ENCODE peak calls at places on chromosomes 11 and 22, in five cellular contexts. S is spleen, H is H1, D is breast epithelium, W is transverse colon. E is an unnamed sample.

GRCh38 chr11:120863359-120863758 is 160.5 kb upstream of the TBCEL start:
- DNase-seq in W (no peak), D (no peak), H (no peak), S (no peak), E (no peak)

GRCh38 chr22:42228480-42228879 is 42.0 kb downstream of the TCF20 start:
- DNase-seq in D (no peak), H (no peak), S (no peak), W (no peak), E (no peak)

GRCh38 chr11:110431212-110432073 is 1.7 kb downstream of the FDX1 start:
- DNase-seq in W (no peak), H (no peak), S (no peak), D (no peak), E (no peak)

GRCh38 chr11:4134844-4135243 is 40.2 kb downstream of the RRM1 start:
- DNase-seq in S (no peak), D (no peak), W (no peak), H (no peak), E (no peak)

GRCh38 chr22:27173530-27173929 is 516.1 kb downstream of the MIAT start:
- DNase-seq in H (no peak), W (no peak), D (no peak), S (no peak), E (no peak)

GRCh38 chr11:10725114-10725906 is 25.7 kb upstream of the CTR9 start:
- DNase-seq in D (no peak), S (no peak), H (no peak), W (no peak), E (peak)

GRCh38 chr11:65918211-65919150 is at the start of gene C11orf68:
- DNase-seq in H (no peak), W (no peak), S (no peak), D (no peak), E (no peak)

GRCh38 chr22:24244144-24244787 is 616 bp downstream of the GGT5 start:
- DNase-seq in H (no peak), D (no peak), W (no peak), S (peak), E (peak)

GRCh38 chr11:70415176-70415575 is 16.8 kb downstream of the CTTN start:
- DNase-seq in D (no peak), S (no peak), W (no peak), H (no peak), E (no peak)

GRCh38 chr22:37043828-37044538 is 7.6 kb upstream of the KCTD17 start:
- DNase-seq in W (peak), H (no peak), D (peak), S (peak), E (peak)

GRCh38 chr22:50695421-50696250 is 23.0 kb downstream of the SHANK3 start:
- DNase-seq in D (peak), H (no peak), W (no peak), S (peak), E (no peak)

GRCh38 chr11:30960387-30960992 is 374.3 kb upstream of the MPPED2 start:
- DNase-seq in D (no peak), H (no peak), W (no peak), S (no peak), E (no peak)

GRCh38 chr11:72430743-72431570 is 3.4 kb downstream of the CLPB start:
- DNase-seq in W (no peak), H (no peak), D (no peak), S (no peak), E (no peak)

GRCh38 chr11:126545057-126545555 is 189.6 kb downstream of the ST3GAL4 start:
- DNase-seq in S (peak), H (no peak), D (no peak), W (no peak), E (no peak)

GRCh38 chr22:49025791-49026475 is 801.7 kb downstream of the BRD1 start:
- DNase-seq in W (no peak), S (peak), D (no peak), H (no peak), E (no peak)

GRCh38 chr11:34643846-34644245 is 23.0 kb downstream of the EHF start:
- DNase-seq in D (no peak), H (no peak), W (no peak), S (no peak), E (no peak)

GRCh38 chr11:34640050-34640971 is 19.4 kb downstream of the EHF start:
- DNase-seq in D (peak), H (no peak), S (no peak), W (peak), E (no peak)

GRCh38 chr11:34639545-34639944 is 18.7 kb downstream of the EHF start:
- DNase-seq in H (no peak), S (no peak), D (no peak), W (peak), E (no peak)

GRCh38 chr11:34641981-34642380 is 21.1 kb downstream of the EHF start:
- DNase-seq in D (no peak), S (no peak), W (no peak), H (no peak), E (no peak)

GRCh38 chr11:34641456-34641855 is 20.6 kb downstream of the EHF start:
- DNase-seq in S (no peak), W (no peak), H (no peak), D (no peak), E (no peak)
- TF ChIP-seq POLR2AphosphoS5 in S (no peak), W (no peak), H (no peak), D (no peak), E (no peak)

GRCh38 chr11:96278039-96278897 is 64.7 kb downstream of the MAML2 start:
- DNase-seq in H (no peak), S (no peak), D (no peak), W (no peak), E (no peak)
- H3K27ac ChIP-seq in H (no peak), S (no peak), D (peak), W (peak), E (no peak)

GRCh38 chr11:44564653-44565007 is 833 bp upstream of the CD82 start:
- DNase-seq in D (peak), W (peak), S (peak), H (no peak), E (no peak)
- TF ChIP-seq POLR2AphosphoS5 in D (no peak), W (no peak), S (no peak), H (no peak), E (no peak)

GRCh38 chr11:12448131-12448939 is 71.0 kb downstream of the PARVA start:
- DNase-seq in S (no peak), W (no peak), H (no peak), D (no peak), E (no peak)
- H3K27ac ChIP-seq in S (no peak), W (no peak), H (no peak), D (no peak), E (no peak)

DNA sequence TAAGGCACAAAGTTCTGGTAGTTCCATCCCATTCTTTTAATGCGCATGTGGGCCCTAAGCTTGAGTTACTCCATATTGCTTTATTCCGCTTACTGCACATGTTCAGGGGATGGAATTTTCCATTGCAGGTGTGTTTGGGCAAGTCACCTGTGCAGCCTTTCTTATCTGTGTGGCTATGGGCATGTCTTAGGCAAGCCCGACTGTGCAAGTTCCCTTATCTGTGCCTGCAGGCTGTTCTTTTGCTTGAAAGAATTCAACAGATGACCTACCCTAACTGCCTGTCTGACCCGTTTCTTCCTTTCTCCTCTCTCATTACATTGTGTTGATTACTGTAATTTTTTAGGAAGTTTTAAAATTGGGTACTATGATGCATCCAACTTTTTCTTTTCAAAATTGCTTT is 363.6 kb downstream of the TTC28 start:
- DNase-seq in S (no peak), W (no peak), D (no peak), H (no peak), E (no peak)
- TF ChIP-seq POLR2AphosphoS5 in S (no peak), W (no peak), D (no peak), H (no peak), E (no peak)

DNA sequence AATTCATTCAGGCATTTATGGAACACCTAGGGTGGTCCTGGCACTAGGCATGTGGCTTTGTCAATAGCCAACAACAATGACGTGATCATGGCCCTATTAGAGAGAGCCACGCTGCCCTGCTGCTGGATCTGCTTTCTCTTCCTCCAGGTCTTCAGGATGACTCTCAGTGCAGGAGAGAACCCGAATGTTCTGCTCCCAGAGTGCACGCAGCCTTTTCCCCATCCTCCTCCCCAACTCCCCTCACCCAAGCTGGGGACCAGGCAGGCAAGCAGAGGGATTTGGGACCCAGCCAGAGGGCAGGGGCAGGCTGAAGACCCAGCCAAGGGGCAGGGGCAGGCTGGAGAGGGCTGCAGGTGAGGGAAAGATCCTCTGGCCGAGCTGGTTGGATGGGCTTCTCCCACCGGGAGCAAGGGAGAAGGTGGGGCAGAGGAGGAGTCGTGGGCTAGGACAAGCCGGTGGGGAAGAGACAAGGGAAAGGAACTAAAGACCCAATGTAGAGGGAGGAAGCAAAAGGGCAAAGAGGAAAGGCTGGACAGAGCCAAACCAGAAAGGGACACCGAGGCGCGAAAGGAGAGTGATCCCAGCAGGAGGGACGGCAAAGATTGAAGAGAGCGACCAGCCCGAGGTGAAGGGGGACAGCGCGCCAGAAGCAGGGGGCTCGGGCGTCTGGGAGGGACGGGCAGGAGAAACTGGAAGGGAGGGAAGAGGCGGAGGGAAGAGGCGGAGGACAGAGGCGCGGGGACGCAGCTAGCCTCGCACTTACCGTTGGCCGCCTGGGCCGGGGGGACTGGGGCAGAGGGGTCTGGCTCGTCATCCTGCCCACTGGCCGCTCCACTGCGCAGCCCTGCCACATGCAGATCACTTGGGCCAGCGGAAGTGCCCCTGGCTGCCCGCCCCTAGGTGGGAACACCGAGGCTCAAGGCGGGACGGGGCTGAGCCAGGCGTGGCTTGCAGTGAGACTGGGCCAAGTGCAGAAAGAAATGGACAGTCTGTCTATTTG is at the start of gene KCTD14:
- DNase-seq in D (peak), H (no peak), W (peak), S (no peak), E (no peak)
- H3K27ac ChIP-seq in D (peak), H (peak), W (peak), S (no peak), E (no peak)

DNA sequence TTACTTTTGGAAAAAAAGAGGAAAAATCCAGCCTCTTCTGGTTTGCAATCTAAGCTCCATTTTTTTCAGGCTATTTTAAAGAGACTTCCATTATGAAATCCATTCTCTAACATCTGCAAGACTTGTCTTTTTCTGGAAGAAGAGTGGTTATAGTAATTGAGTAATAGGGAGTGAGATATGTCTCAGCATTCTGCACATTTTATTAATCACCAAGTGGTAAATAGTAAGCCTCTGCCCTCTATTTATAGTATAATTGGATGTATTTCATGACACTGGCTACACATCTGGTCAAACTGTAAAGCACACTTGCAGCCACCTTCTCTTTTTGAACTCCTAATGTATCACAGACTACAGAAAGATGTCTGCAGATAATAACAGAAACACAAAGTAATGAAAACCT is 391.1 kb downstream of the ETS1 start:
- DNase-seq in H (no peak), D (no peak), S (no peak), W (no peak), E (no peak)
- TF ChIP-seq POLR2AphosphoS5 in H (no peak), D (no peak), S (no peak), W (no peak), E (no peak)

GRCh38 chr22:44272330-44272729 is 40.4 kb downstream of the SHISAL1 start:
- DNase-seq in H (no peak), W (no peak), S (peak), D (no peak), E (no peak)
- H3K27ac ChIP-seq in H (no peak), W (no peak), S (no peak), D (no peak), E (no peak)

DNA sequence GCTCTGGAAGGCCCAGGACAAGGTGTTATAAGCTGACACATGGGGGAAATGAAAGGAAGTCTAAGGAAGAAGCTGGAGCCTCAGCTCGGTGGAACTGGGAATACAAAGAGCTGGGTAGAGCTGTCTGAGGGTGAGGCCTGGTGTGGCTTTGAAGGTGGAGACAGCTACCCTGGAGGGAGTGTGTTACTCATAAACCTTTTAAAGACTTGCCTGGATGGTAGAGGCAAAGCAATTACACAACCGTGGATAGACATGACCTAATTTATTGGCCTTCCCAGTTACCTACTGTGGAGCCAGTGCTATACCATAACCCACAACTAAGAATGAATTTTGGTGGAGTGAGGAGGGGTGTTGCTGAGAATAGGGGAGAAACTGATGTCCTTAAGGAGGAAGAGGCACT is 22.6 kb downstream of the EXPH5 start:
- DNase-seq in H (no peak), W (peak), S (no peak), D (no peak), E (no peak)
- TF ChIP-seq POLR2AphosphoS5 in H (no peak), W (no peak), S (no peak), D (no peak), E (no peak)

GRCh38 chr11:74685905-74686304 is 45.3 kb downstream of the CHRDL2 start:
- DNase-seq in W (peak), D (no peak), H (no peak), S (peak), E (no peak)
- H3K27ac ChIP-seq in W (no peak), D (no peak), H (no peak), S (no peak), E (no peak)

E was measured in HL-60.